ENCODE peak calls at places on chromosome 18, in ten cellular contexts. X, M, U, V, R, Y, C, P, S and A are unnamed samples.

GRCh38 chr18:63970803-63971191 is 916 bp downstream of the SERPINB8 start:
- DNase-seq in X (peak; percentile 48), M (peak; percentile 81), U (no peak), V (peak; percentile 41), R (no peak), Y (no peak), C (no peak), P (no peak), S (no peak), A (peak; percentile 19)

GRCh38 chr18:24725644-24726043 is 265.2 kb downstream of the HRH4 start:
- DNase-seq in X (peak; percentile 30), M (no peak), U (no peak), V (no peak), R (no peak), Y (no peak), C (no peak), P (no peak), S (no peak), A (no peak)

GRCh38 chr18:44568986-44569385 is 111.7 kb upstream of the SETBP1 start:
- DNase-seq in X (no peak), M (no peak), U (no peak), V (no peak), R (no peak), Y (no peak), C (no peak), P (no peak), S (no peak), A (no peak)

GRCh38 chr18:63562284-63562683 is 20.1 kb downstream of the SERPINB12 start:
- DNase-seq in X (no peak), M (no peak), U (no peak), V (no peak), R (no peak), Y (no peak), C (no peak), P (no peak), S (no peak), A (no peak)

GRCh38 chr18:37403100-37403781 is 162.4 kb downstream of the CELF4 start:
- DNase-seq in X (no peak), M (no peak), U (no peak), V (peak; percentile 46), R (peak; percentile 23), Y (no peak), C (no peak), P (no peak), S (no peak), A (no peak)

GRCh38 chr18:50401888-50402287 is 27.0 kb downstream of the SKA1 start:
- DNase-seq in X (peak; percentile 34), M (peak; percentile 29), U (no peak), V (peak; percentile 49), R (peak; percentile 3), Y (no peak), C (no peak), P (no peak), S (peak; percentile 49), A (no peak)

GRCh38 chr18:38768504-38768903 is 1202.9 kb upstream of the CELF4 start:
- DNase-seq in X (no peak), M (no peak), U (no peak), V (no peak), R (no peak), Y (no peak), C (no peak), P (no peak), S (no peak), A (no peak)

GRCh38 chr18:47644896-47645295 is 285.6 kb downstream of the SMAD2 start:
- DNase-seq in X (no peak), M (no peak), U (no peak), V (no peak), R (no peak), Y (no peak), C (no peak), P (no peak), S (no peak), A (no peak)

GRCh38 chr18:48460929-48461583 is 51.9 kb upstream of the ZBTB7C start:
- DNase-seq in X (no peak), M (no peak), U (no peak), V (no peak), R (peak; percentile 7), Y (no peak), C (no peak), P (no peak), S (no peak), A (no peak)

GRCh38 chr18:60347526-60348045 is 25.0 kb downstream of the MC4R start:
- DNase-seq in X (no peak), M (no peak), U (no peak), V (no peak), R (peak; percentile 14), Y (no peak), C (no peak), P (no peak), S (no peak), A (no peak)

GRCh38 chr18:8279348-8279747 is 329.9 kb upstream of the RAB12 start:
- DNase-seq in X (peak; percentile 8), M (no peak), U (no peak), V (no peak), R (no peak), Y (no peak), C (no peak), P (no peak), S (no peak), A (no peak)

GRCh38 chr18:40357536-40357935 is 1597.5 kb upstream of the PIK3C3 start:
- DNase-seq in X (no peak), M (no peak), U (no peak), V (no peak), R (peak; percentile 28), Y (no peak), C (no peak), P (no peak), S (no peak), A (no peak)

GRCh38 chr18:10081477-10081876 is 167.7 kb downstream of the VAPA start:
- DNase-seq in X (no peak), M (peak; percentile 36), U (no peak), V (no peak), R (no peak), Y (no peak), C (no peak), P (no peak), S (no peak), A (no peak)

GRCh38 chr18:55907352-55908045 is 319.5 kb upstream of the TCF4 start:
- DNase-seq in X (no peak), M (no peak), U (no peak), V (peak; percentile 29), R (peak; percentile 7), Y (no peak), C (no peak), P (no peak), S (no peak), A (no peak)

GRCh38 chr18:10303171-10303570 is 151.3 kb upstream of the APCDD1 start:
- DNase-seq in X (no peak), M (no peak), U (no peak), V (no peak), R (no peak), Y (no peak), C (no peak), P (no peak), S (no peak), A (no peak)

GRCh38 chr18:75691483-75691882 is 264.0 kb upstream of the SMIM21 start:
- DNase-seq in X (no peak), M (no peak), U (no peak), V (no peak), R (no peak), Y (no peak), C (no peak), P (no peak), S (no peak), A (no peak)

GRCh38 chr18:23763343-23763742 is 74.1 kb downstream of the LAMA3 start:
- DNase-seq in X (no peak), M (no peak), U (no peak), V (no peak), R (no peak), Y (no peak), C (no peak), P (no peak), S (no peak), A (no peak)

GRCh38 chr18:55000529-55000928 is 41.3 kb upstream of the CCDC68 start:
- DNase-seq in X (no peak), M (no peak), U (no peak), V (no peak), R (no peak), Y (no peak), C (no peak), P (no peak), S (no peak), A (no peak)